ENCODE peak calls at places on chromosomes 13 and 19, in ten cellular contexts. V is amniotic epithelial cell, Y is esophagus muscularis mucosa, Z is right cardiac atrium, D is Kasumi-1, J is uterus, T is ovary, R is NCI-H1694, F is AG09319, K is mesothelial cell of epicardium. H is an unnamed sample.
A peak's percentile ranks its signal among the peaks of the same experiment; 100 is the strongest.

GRCh38 chr19:38434549-38435051 is 1.1 kb downstream of the RYR1 start:
- DNase-seq in J (no peak), T (no peak), K (no peak), R (no peak), Z (no peak), V (no peak), D (no peak), Y (no peak), F (no peak), H (no peak)

GRCh38 chr13:31020996-31021395 is 88.5 kb downstream of the TEX26 start:
- DNase-seq in Y (no peak), F (no peak), T (no peak), J (no peak), V (no peak), K (no peak), R (no peak), Z (no peak), D (no peak), H (no peak)

GRCh38 chr13:40963927-40964326 is 55.2 kb downstream of the ELF1 start:
- DNase-seq in J (no peak), K (no peak), T (no peak), D (no peak), V (peak; percentile 66), Y (no peak), F (no peak), Z (no peak), R (no peak), H (no peak)

GRCh38 chr13:18947376-18947977 is 234.1 kb downstream of the TUBA3C start:
- DNase-seq in K (peak; percentile 31), T (no peak), Z (no peak), F (no peak), D (no peak), J (no peak), Y (no peak), V (no peak), R (no peak), H (no peak)

GRCh38 chr13:109787135-109787954 is 962 bp upstream of the IRS2 start:
- DNase-seq in T (peak; percentile 67), J (peak; percentile 43), K (peak; percentile 71), D (peak; percentile 33), F (no peak), R (no peak), Z (peak; percentile 49), Y (peak; percentile 92), V (peak; percentile 44), H (peak; percentile 78)

GRCh38 chr19:56114051-56114694 is 6.9 kb downstream of the ZNF787 start:
- DNase-seq in R (no peak), Z (no peak), K (no peak), D (no peak), J (no peak), Y (no peak), F (no peak), V (no peak), T (no peak), H (no peak)

GRCh38 chr19:41531438-41532311 is 44.3 kb upstream of the CEACAM21 start:
- DNase-seq in K (no peak), V (peak; percentile 11), R (no peak), D (peak; percentile 98), Y (peak; percentile 93), Z (peak; percentile 80), T (peak; percentile 24), J (peak; percentile 57), F (peak; percentile 25), H (peak; percentile 82)

GRCh38 chr13:99967884-99968520 is 3.6 kb downstream of the ZIC5 start:
- DNase-seq in J (no peak), V (no peak), R (no peak), Y (no peak), K (no peak), F (no peak), T (no peak), D (no peak), Z (no peak), H (peak; percentile 56)

GRCh38 chr13:95500136-95500718 is 52.3 kb upstream of the CLDN10 start:
- DNase-seq in R (no peak), F (no peak), K (no peak), Z (no peak), J (no peak), Y (no peak), T (no peak), D (no peak), V (no peak), H (no peak)

GRCh38 chr13:39913928-39914327 is 258.5 kb downstream of the COG6 start:
- DNase-seq in Z (peak; percentile 38), J (no peak), D (no peak), R (no peak), K (no peak), T (no peak), V (peak; percentile 87), Y (no peak), F (no peak), H (peak; percentile 73)

GRCh38 chr13:50842711-50843255 is 709 bp downstream of the DLEU7 start:
- DNase-seq in T (no peak), F (no peak), Y (no peak), V (no peak), D (no peak), J (no peak), R (no peak), Z (no peak), K (no peak), H (no peak)

GRCh38 chr13:49441846-49442245 is 2.0 kb downstream of the CAB39L start:
- DNase-seq in J (no peak), Z (no peak), Y (no peak), K (no peak), D (no peak), R (no peak), T (no peak), F (no peak), V (peak; percentile 52), H (no peak)

GRCh38 chr13:44415815-44416214 is 42.2 kb downstream of the SERP2 start:
- DNase-seq in J (no peak), V (no peak), K (no peak), Y (no peak), R (no peak), D (peak; percentile 33), Z (no peak), F (no peak), T (no peak), H (no peak)